ENCODE peak calls at places on chromosomes 3 and 15, in nine cellular contexts. H is HTR-8/SVneo; A is dorsolateral prefrontal cortex; O is activated CD8-positive, alpha-beta T cell treated with anti-CD3 and anti-CD28 coated beads for 36 hours; B is T-helper 1 cell; Y is WERI-Rb-1; X is nucleus accumbens; J is stimulated activated CD4-positive, alpha-beta T cell treated with anti-CD3 and anti-CD28 coated beads, Interleukin-12 subunit alpha, Interleukin-12 subunit beta, amount 100 ng/mL, for 48 hours; C is lower lobe of right lung. G is an unnamed sample.

GRCh38 chr3:177141471-177141870 is 55.8 kb downstream of the TBL1XR1 start:
- DNase-seq in H (no peak), A (no peak), O (no peak), B (no peak), Y (no peak), X (no peak), J (no peak), C (no peak), G (no peak)

GRCh38 chr3:111619833-111620232 is 24.7 kb upstream of the ZBED2 start:
- DNase-seq in H (no peak), A (no peak), O (no peak), B (no peak), Y (no peak), X (no peak), J (no peak), C (no peak), G (no peak)

GRCh38 chr3:123818324-123818920 is 65.7 kb downstream of the MYLK start:
- DNase-seq in H (no peak), A (no peak), O (no peak), B (no peak), Y (no peak), X (no peak), J (no peak), C (no peak), G (no peak)

GRCh38 chr3:97901327-97902295 is 70.6 kb downstream of the RIOX2 start:
- DNase-seq in H (no peak), A (no peak), O (no peak), B (no peak), Y (no peak), X (no peak), J (no peak), C (no peak), G (no peak)

GRCh38 chr15:36359286-36359685 is 220.1 kb upstream of the CDIN1 start:
- DNase-seq in H (no peak), A (no peak), O (no peak), B (no peak), Y (no peak), X (no peak), J (no peak), C (no peak), G (no peak)

GRCh38 chr3:12287727-12288465 is 974 bp upstream of the PPARG start:
- DNase-seq in H (peak), A (no peak), O (peak), B (no peak), Y (peak), X (no peak), J (no peak), C (peak), G (no peak)

GRCh38 chr3:17775073-17775472 is 32.6 kb upstream of the TBC1D5 start:
- DNase-seq in H (no peak), A (no peak), O (peak), B (no peak), Y (no peak), X (no peak), J (peak), C (no peak), G (no peak)

GRCh38 chr15:73891328-73891975 is 18.1 kb downstream of the TBC1D21 start:
- DNase-seq in H (no peak), A (no peak), O (no peak), B (no peak), Y (no peak), X (no peak), J (no peak), C (no peak), G (no peak)

GRCh38 chr3:127814325-127814781 is 8.0 kb downstream of the MGLL start:
- DNase-seq in H (no peak), A (no peak), O (no peak), B (no peak), Y (no peak), X (no peak), J (no peak), C (no peak), G (no peak)

GRCh38 chr15:77580991-77581682 is 51.6 kb downstream of the LINGO1 start:
- DNase-seq in H (no peak), A (peak), O (no peak), B (no peak), Y (no peak), X (peak), J (no peak), C (no peak), G (no peak)

GRCh38 chr3:194986208-194987043 is 284.5 kb downstream of the XXYLT1 start:
- DNase-seq in H (no peak), A (no peak), O (peak), B (no peak), Y (no peak), X (no peak), J (no peak), C (peak), G (no peak)

GRCh38 chr3:186255703-186256331 is 106.2 kb downstream of the DGKG start:
- DNase-seq in H (no peak), A (peak), O (peak), B (no peak), Y (peak), X (peak), J (no peak), C (peak), G (no peak)

GRCh38 chr3:5014431-5014830 is 35.2 kb downstream of the BHLHE40 start:
- DNase-seq in H (no peak), A (no peak), O (peak), B (no peak), Y (no peak), X (no peak), J (no peak), C (no peak), G (no peak)

GRCh38 chr15:69181419-69181818 is 21.0 kb downstream of the GLCE start:
- DNase-seq in H (no peak), A (no peak), O (no peak), B (no peak), Y (no peak), X (no peak), J (no peak), C (no peak), G (no peak)

GRCh38 chr3:191345334-191345733 is 15.0 kb upstream of the UTS2B start:
- DNase-seq in H (no peak), A (no peak), O (no peak), B (no peak), Y (no peak), X (no peak), J (no peak), C (no peak), G (no peak)

G was measured in amniotic stem cell.